ENCODE peak calls at places on chromosomes 2 and 18, in ten cellular contexts. One of them, this sample, is unnamed.

GRCh38 chr2:96636772-96637171 is 1.3 kb downstream of the KANSL3 start:
- DNase-seq in nephron progenitor cell: no peak
- DNase-seq in HuH-7: no peak
- DNase-seq in endothelial cell: no peak
- DNase-seq in NCI-H1436: no peak
- DNase-seq in NCI-H748 treated with DMSO at 0.1 percent for 48 hours: no peak
- DNase-seq in nucleus accumbens: no peak
- DNase-seq in HTR-8/SVneo: no peak
- DNase-seq in Peyer's patch: no peak
- DNase-seq in KG1: no peak
- DNase-seq in this sample: no peak

GRCh38 chr2:217045725-217046475 is 186.0 kb upstream of the TNP1 start:
- DNase-seq in nephron progenitor cell: no peak
- DNase-seq in HuH-7: no peak
- DNase-seq in endothelial cell: no peak
- DNase-seq in NCI-H1436: no peak
- DNase-seq in NCI-H748 treated with DMSO at 0.1 percent for 48 hours: no peak
- DNase-seq in nucleus accumbens: no peak
- DNase-seq in HTR-8/SVneo: no peak
- DNase-seq in Peyer's patch: no peak
- DNase-seq in KG1: no peak
- DNase-seq in this sample: no peak

GRCh38 chr2:207571370-207571769 is 41.6 kb downstream of the CREB1 start:
- DNase-seq in nephron progenitor cell: no peak
- DNase-seq in HuH-7: no peak
- DNase-seq in endothelial cell: no peak
- DNase-seq in NCI-H1436: no peak
- DNase-seq in NCI-H748 treated with DMSO at 0.1 percent for 48 hours: no peak
- DNase-seq in nucleus accumbens: no peak
- DNase-seq in HTR-8/SVneo: no peak
- DNase-seq in Peyer's patch: no peak
- DNase-seq in KG1: no peak
- DNase-seq in this sample: no peak

GRCh38 chr2:119184512-119184911 is 26.0 kb upstream of the C1QL2 start:
- DNase-seq in nephron progenitor cell: no peak
- DNase-seq in HuH-7: no peak
- DNase-seq in endothelial cell: no peak
- DNase-seq in NCI-H1436: no peak
- DNase-seq in NCI-H748 treated with DMSO at 0.1 percent for 48 hours: no peak
- DNase-seq in nucleus accumbens: no peak
- DNase-seq in HTR-8/SVneo: no peak
- DNase-seq in Peyer's patch: no peak
- DNase-seq in KG1: no peak
- DNase-seq in this sample: no peak

GRCh38 chr2:39606585-39606984 is 59.1 kb upstream of the TMEM178A start:
- DNase-seq in nephron progenitor cell: no peak
- DNase-seq in HuH-7: no peak
- DNase-seq in endothelial cell: no peak
- DNase-seq in NCI-H1436: no peak
- DNase-seq in NCI-H748 treated with DMSO at 0.1 percent for 48 hours: no peak
- DNase-seq in nucleus accumbens: no peak
- DNase-seq in HTR-8/SVneo: no peak
- DNase-seq in Peyer's patch: no peak
- DNase-seq in KG1: no peak
- DNase-seq in this sample: no peak

GRCh38 chr18:2515908-2516625 is 55.2 kb downstream of the METTL4 start:
- DNase-seq in nephron progenitor cell: no peak
- DNase-seq in HuH-7: no peak
- DNase-seq in endothelial cell: no peak
- DNase-seq in NCI-H1436: no peak
- DNase-seq in NCI-H748 treated with DMSO at 0.1 percent for 48 hours: no peak
- DNase-seq in nucleus accumbens: no peak
- DNase-seq in HTR-8/SVneo: peak
- DNase-seq in Peyer's patch: no peak
- DNase-seq in KG1: no peak
- DNase-seq in this sample: no peak

GRCh38 chr2:45344071-45344470 is 267.0 kb downstream of the SRBD1 start:
- DNase-seq in nephron progenitor cell: no peak
- DNase-seq in HuH-7: no peak
- DNase-seq in endothelial cell: no peak
- DNase-seq in NCI-H1436: no peak
- DNase-seq in NCI-H748 treated with DMSO at 0.1 percent for 48 hours: no peak
- DNase-seq in nucleus accumbens: no peak
- DNase-seq in HTR-8/SVneo: no peak
- DNase-seq in Peyer's patch: no peak
- DNase-seq in KG1: no peak
- DNase-seq in this sample: no peak

GRCh38 chr2:232459419-232460035 is 3.6 kb downstream of the ALPI start:
- DNase-seq in nephron progenitor cell: no peak
- DNase-seq in HuH-7: no peak
- DNase-seq in endothelial cell: no peak
- DNase-seq in NCI-H1436: no peak
- DNase-seq in NCI-H748 treated with DMSO at 0.1 percent for 48 hours: no peak
- DNase-seq in nucleus accumbens: no peak
- DNase-seq in HTR-8/SVneo: no peak
- DNase-seq in Peyer's patch: no peak
- DNase-seq in KG1: no peak
- DNase-seq in this sample: no peak

GRCh38 chr2:109247812-109248211 is 118.8 kb downstream of the SH3RF3 start:
- DNase-seq in nephron progenitor cell: no peak
- DNase-seq in HuH-7: no peak
- DNase-seq in endothelial cell: no peak
- DNase-seq in NCI-H1436: no peak
- DNase-seq in NCI-H748 treated with DMSO at 0.1 percent for 48 hours: no peak
- DNase-seq in nucleus accumbens: no peak
- DNase-seq in HTR-8/SVneo: no peak
- DNase-seq in Peyer's patch: no peak
- DNase-seq in KG1: no peak
- DNase-seq in this sample: no peak

This sample was measured in putamen.